ENCODE peak calls at places on chromosome 16, in four cellular contexts. W, B, V and T are unnamed samples.

GRCh38 chr16:74094962-74095361 is 201.7 kb upstream of the PSMD7 start:
- DNase-seq in B (no peak), W (no peak), V (no peak), T (no peak)

GRCh38 chr16:70725912-70726828 is 40.3 kb upstream of the MTSS2 start:
- DNase-seq in B (no peak), V (no peak), W (no peak), T (no peak)

GRCh38 chr16:13961099-13961811 is 41.3 kb downstream of the ERCC4 start:
- DNase-seq in B (no peak), W (peak), V (no peak), T (no peak)

GRCh38 chr16:87305505-87306391 is 11.4 kb downstream of the C16orf95 start:
- DNase-seq in W (peak), V (no peak), B (no peak), T (no peak)

GRCh38 chr16:16045879-16046278 is 96.5 kb downstream of the ABCC1 start:
- DNase-seq in V (peak), B (no peak), W (no peak), T (no peak)

GRCh38 chr16:64356267-64356666 is 765.6 kb downstream of the CDH11 start:
- DNase-seq in B (peak), W (peak), V (no peak), T (no peak)

GRCh38 chr16:1039762-1040161 is 32.8 kb upstream of the SSTR5 start:
- DNase-seq in W (no peak), B (no peak), V (no peak), T (no peak)

GRCh38 chr16:66152841-66153525 is 213.5 kb upstream of the CDH5 start:
- DNase-seq in B (no peak), V (no peak), W (no peak), T (no peak)

GRCh38 chr16:78676351-78676750 is 576.9 kb downstream of the WWOX start:
- DNase-seq in V (no peak), W (no peak), B (no peak), T (no peak)

GRCh38 chr16:72878301-72879269 is 169.3 kb downstream of the ZFHX3 start:
- DNase-seq in B (no peak), W (peak), V (no peak), T (no peak)

GRCh38 chr16:11493531-11493929 is 93.2 kb downstream of the LITAF start:
- DNase-seq in B (no peak), W (no peak), V (no peak), T (no peak)

GRCh38 chr16:85083051-85083639 is 29.1 kb downstream of the CIBAR2 start:
- DNase-seq in W (no peak), B (no peak), V (no peak), T (no peak)

GRCh38 chr16:85654251-85655115 is 34.3 kb downstream of the GINS2 start:
- DNase-seq in W (no peak), V (no peak), B (no peak), T (no peak)

GRCh38 chr16:87471278-87472141 is 21.3 kb downstream of the ZCCHC14 start:
- DNase-seq in B (no peak), V (no peak), W (no peak), T (no peak)

GRCh38 chr16:17269434-17269833 is 201.3 kb downstream of the XYLT1 start:
- DNase-seq in B (no peak), V (no peak), W (no peak), T (no peak)

GRCh38 chr16:74107795-74108610 is 188.6 kb upstream of the PSMD7 start:
- DNase-seq in V (peak), W (peak), B (peak), T (peak)

GRCh38 chr16:73546351-73546845 is 498.5 kb upstream of the ZFHX3 start:
- DNase-seq in B (no peak), V (no peak), W (no peak), T (no peak)

GRCh38 chr16:21643787-21644186 is 8.6 kb downstream of the IGSF6 start:
- DNase-seq in B (no peak), W (no peak), V (no peak), T (no peak)

GRCh38 chr16:57260294-57260929 is 15.4 kb downstream of the ARL2BP start:
- DNase-seq in B (peak), W (peak), V (peak), T (no peak)

GRCh38 chr16:1119766-1120611 is 23.9 kb upstream of the C1QTNF8 start:
- DNase-seq in B (no peak), V (no peak), W (no peak), T (no peak)

GRCh38 chr16:57694556-57695377 is at the start of gene DRC7:
- DNase-seq in V (peak), B (peak), W (peak), T (peak)

GRCh38 chr16:25143898-25144297 is 32.4 kb downstream of the LCMT1 start:
- DNase-seq in B (no peak), W (peak), V (peak), T (no peak)

GRCh38 chr16:64780445-64780844 is 341.4 kb downstream of the CDH11 start:
- DNase-seq in W (no peak), B (no peak), V (no peak), T (no peak)

GRCh38 chr16:70476272-70477020 is 22.1 kb downstream of the FCSK start:
- DNase-seq in B (peak), W (peak), V (no peak), T (no peak)

GRCh38 chr16:21684199-21684598 is 20.4 kb downstream of the OTOA start:
- DNase-seq in V (peak), B (no peak), W (peak), T (no peak)

GRCh38 chr16:1102921-1103648 is 7.0 kb upstream of the C1QTNF8 start:
- DNase-seq in V (peak), B (peak), W (peak), T (peak)

GRCh38 chr16:89610108-89610453 is 3.4 kb upstream of the DPEP1 start:
- DNase-seq in W (no peak), B (no peak), V (no peak), T (no peak)

GRCh38 chr16:89606006-89606405 is 7.4 kb upstream of the DPEP1 start:
- DNase-seq in W (no peak), V (no peak), B (no peak), T (no peak)

GRCh38 chr16:89605186-89605970 is 8.1 kb upstream of the DPEP1 start:
- DNase-seq in W (no peak), B (no peak), V (no peak), T (no peak)

GRCh38 chr16:89607453-89607852 is 6.0 kb upstream of the DPEP1 start:
- DNase-seq in V (no peak), B (no peak), W (no peak), T (no peak)

DNA sequence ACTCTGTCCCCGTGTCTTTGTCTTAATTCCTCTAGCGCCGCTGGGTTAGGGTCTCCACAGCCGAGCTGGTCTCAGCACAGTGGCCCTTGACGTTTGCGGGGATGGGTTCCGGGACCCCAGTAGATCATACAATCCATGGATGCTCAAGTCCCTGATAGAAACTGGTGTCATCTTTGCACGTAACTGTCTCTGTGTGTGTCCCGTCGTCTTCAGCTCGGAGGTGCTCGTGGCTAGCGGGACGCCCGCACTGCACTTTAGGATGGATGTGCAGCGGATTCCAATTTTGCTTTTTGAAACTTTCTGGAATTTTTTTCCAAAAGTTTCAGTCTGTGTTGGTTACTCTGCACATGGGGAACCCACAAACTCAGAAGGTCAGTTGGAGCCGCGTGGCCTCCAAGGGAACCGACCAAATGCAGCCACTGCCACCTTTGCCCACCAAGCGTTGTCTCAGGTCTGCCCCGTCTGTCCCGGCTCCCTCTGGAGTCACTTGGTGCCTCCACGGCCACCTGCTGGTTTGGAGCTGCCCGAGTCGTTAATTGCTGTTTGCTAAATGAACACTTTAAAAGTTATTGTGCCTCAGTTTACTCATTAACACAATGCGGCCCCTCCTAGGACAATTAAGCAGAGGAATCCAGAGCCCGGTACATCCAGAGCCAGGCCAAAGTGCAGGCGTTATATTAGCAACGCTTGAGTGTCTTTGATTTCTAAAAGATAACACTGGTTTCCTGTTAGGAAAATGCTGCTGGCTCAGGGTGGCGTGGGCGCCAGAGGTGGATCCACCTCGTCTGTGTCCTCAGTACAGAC is 5.3 kb upstream of the DPEP1 start:
- DNase-seq in B (no peak), V (no peak), W (no peak), T (no peak)
- TF ChIP-seq CTCF in B (no peak), V (no peak), W (no peak), T (no peak)

GRCh38 chr16:4813251-4814003 is 11.0 kb upstream of the ROGDI start:
- DNase-seq in B (no peak), W (no peak), V (no peak), T (no peak)

GRCh38 chr16:4811242-4811641 is 8.8 kb upstream of the ROGDI start:
- DNase-seq in W (no peak), V (no peak), B (no peak), T (no peak)

GRCh38 chr16:4811773-4812172 is 9.3 kb upstream of the ROGDI start:
- DNase-seq in W (no peak), V (no peak), B (no peak), T (no peak)

GRCh38 chr16:4814046-4814445 is 11.6 kb upstream of the ROGDI start:
- DNase-seq in V (no peak), B (no peak), W (no peak), T (no peak)

DNA sequence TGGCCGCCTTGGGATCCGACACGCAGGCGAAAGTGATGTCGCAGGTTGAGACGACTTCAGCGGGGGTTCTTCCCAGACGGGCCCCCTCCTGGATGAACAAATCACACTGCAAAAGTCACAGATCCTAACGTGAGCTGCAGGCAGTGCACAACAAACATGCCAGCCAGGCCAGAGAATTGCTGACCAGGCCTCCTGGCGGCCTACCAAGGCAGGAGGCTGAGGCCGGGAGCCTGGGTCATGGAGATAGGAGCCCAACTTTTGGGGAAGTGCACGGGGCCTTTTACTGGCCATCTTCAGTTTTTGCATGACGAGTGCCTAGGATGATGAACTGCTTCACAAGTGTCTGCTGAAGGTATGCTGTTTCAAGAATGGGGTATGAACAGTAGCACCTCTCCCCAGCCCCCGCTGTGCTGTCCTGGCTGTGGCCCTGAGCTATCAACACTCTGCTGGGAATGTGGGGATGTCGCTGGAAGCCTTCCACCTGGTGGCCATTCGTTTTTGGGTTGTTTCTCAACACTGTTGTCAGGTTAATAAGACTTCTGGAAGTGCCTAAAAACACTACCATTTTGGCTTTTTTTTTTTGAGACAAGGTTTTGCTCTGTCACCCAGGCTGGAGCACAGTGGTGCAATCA is 12.2 kb upstream of the ROGDI start:
- DNase-seq in B (no peak), W (no peak), V (no peak), T (no peak)
- TF ChIP-seq CTCF in B (no peak), W (no peak), V (no peak), T (no peak)

GRCh38 chr16:6165330-6165984 is 1067.9 kb upstream of the EEF2KMT start:
- DNase-seq in B (peak), V (no peak), W (peak), T (no peak)
- TF ChIP-seq CTCF in B (no peak), V (peak), W (peak), T (peak)

GRCh38 chr16:23801387-23801786 is 34.4 kb upstream of the PRKCB start:
- DNase-seq in W (peak), B (peak), V (peak), T (peak)

GRCh38 chr16:23807028-23807427 is 28.8 kb upstream of the PRKCB start:
- DNase-seq in B (no peak), V (no peak), W (no peak), T (no peak)

GRCh38 chr16:23803591-23804123 is 32.1 kb upstream of the PRKCB start:
- DNase-seq in B (peak), W (peak), V (peak), T (peak)
- TF ChIP-seq CTCF in B (peak), W (peak), V (peak), T (peak)

DNA sequence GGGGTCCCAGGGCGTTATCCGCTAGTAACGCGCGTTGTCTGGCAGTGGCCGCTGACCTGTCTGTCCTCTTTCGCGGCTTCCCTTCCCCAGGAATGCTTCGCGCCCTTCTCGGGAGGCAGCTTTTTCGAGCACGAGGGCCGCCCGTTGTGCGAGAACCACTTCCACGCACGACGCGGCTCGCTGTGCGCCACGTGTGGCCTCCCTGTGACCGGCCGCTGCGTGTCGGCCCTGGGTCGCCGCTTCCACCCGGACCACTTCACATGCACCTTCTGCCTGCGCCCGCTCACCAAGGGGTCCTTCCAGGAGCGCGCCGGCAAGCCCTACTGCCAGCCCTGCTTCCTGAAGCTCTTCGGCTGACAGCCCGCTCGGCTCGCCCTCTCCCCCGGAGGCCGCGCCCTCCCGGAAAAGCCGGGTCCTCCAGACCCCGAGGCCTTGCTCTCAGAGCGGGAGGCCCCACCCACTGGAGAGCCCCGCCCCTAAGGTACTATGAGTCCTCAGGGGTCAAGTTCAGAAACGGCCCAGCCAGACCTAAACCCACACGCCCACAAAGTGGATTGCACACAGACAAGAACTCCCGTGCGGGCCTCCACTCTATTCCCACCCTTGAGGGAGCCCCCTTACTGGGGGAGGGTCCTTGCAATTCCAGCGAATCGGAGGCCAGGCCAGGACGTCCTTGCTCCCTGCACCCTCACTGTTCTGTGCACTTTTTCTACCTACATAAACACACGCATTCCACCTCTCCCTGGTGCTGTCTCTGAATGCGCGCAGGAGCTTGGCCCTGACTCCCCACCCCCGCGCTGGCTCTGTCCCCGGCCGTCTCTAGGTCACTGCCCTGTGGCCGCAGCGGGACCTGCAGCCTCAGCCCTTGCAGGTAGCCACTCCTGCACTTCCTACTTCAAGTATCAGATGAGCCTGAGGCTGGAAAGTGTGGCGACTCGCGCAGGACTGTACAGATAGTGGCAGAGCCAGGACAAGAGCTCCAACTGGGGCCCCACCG is 5.4 kb upstream of the SLC5A2 start:
- DNase-seq in V (peak), B (no peak), W (no peak), T (peak)
- TF ChIP-seq CTCF in V (no peak), B (no peak), W (no peak), T (peak)

DNA sequence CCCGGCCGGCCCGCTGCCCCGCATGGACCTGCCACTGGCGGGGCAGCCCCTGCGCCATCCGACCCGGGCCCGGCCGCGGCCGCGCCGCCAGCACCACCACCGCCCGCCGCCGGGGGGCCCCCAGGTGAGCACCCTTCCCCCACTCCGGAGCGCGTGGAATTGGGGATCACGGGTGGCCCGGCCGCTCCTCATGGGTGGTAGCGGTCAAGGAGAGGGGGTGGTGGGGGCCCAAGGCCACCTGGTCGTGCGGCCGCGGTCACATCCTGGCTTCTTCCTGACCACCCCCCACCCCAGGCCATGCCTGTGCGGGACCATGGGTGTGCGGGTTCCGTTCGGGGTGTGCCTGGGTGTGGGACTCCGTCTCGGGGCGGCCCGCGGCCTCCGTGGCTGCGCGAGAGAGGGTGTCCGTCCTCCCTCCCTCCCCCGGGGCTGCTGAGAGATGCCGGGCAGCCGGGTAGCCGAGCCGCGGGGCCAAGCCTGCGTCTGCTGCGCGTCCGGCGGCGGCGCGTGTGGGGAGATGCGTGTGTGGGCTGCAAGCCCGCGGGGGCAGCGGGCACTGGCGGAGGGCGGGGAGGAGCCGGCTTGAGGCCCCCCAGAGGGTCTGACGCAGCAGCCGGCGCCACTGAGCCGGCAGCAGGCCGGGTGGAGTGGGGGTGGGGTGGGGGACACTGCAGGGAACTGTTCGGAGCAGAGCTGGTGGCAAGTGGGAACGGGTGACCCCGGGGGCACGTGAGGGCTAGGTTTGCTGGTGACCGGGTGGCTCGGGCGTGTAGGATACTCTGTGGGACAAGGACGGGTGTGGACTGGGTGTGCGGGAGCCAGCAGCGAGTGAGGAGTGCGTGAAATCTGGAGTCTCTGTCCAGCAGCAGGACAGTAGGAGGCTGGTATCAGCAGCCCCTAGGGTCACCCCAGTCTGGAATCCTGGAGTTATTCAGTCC is 6.7 kb downstream of the ACD start:
- DNase-seq in W (peak), V (no peak), B (no peak), T (no peak)
- TF ChIP-seq CTCF in W (peak), V (peak), B (peak), T (peak)

DNA sequence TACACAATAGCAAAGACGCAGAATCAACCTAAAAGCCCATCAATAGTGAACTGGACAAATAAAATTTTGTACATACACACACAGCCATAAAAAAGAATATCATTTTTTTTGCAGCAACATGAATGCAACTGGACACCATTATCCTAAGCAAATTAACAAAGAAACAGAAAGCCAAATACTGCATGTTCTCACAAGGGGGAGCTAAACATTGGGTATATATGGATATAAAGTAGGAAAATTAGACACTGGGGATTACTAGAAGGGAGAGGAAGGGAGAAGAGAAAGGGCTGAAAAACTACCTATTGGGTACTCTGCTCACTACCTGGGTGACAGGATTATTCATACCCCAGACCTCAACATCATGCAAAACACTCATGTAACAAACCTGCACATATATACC is 28.2 kb downstream of the ADAMTS18 start:
- DNase-seq in W (no peak), V (no peak), B (no peak), T (no peak)
- TF ChIP-seq CTCF in W (peak), V (no peak), B (no peak), T (peak)

DNA sequence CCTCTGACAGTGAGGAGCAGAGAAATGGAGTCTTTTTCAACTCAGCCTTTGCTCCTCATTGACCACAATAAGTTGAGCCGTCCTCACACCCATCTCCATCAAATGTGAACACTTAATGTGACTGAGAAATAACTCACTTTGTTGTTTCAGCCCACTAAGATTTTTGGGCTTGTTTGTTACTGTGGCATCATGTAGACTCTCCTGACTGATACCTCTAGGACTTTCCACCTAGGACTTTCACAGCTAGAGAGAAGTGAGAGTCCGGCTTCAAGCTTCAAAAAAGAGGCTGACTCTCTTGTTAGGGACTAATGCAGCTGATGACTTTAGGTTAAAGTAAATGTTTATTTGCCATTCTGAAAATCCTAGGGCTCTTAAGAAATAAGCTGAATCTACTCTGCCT is 435.0 kb downstream of the TMEM114 start:
- DNase-seq in B (no peak), W (no peak), V (no peak), T (no peak)
- TF ChIP-seq CTCF in B (no peak), W (no peak), V (no peak), T (no peak)